ENCODE peak calls at places on chromosomes 16 and 17, in nine cellular contexts. Q is IMR-90, Z is endothelial cell of umbilical vein, E is ovary, N is uterus, X is tibial nerve, U is A549, F is sigmoid colon, O is adrenal gland. P is an unnamed sample.

GRCh38 chr16:30407794-30408534 is 558 bp downstream of the ZNF771 start:
- DNase-seq in X (no peak), U (no peak), N (no peak), Z (no peak), F (no peak), O (no peak), Q (no peak), E (no peak), P (no peak)

GRCh38 chr17:57966246-57966645 is 11.0 kb upstream of the CUEDC1 start:
- DNase-seq in N (no peak), U (no peak), X (no peak), O (no peak), E (no peak), Q (no peak), F (no peak), Z (no peak), P (peak)

GRCh38 chr17:28710948-28711722 is 553 bp downstream of the PROCA1 start:
- DNase-seq in U (peak), E (peak), O (peak), Z (peak), X (peak), N (peak), F (peak), Q (peak), P (peak)

GRCh38 chr16:53097190-53097589 is 42.4 kb downstream of the CHD9 start:
- DNase-seq in Z (no peak), E (no peak), F (no peak), N (no peak), O (no peak), U (no peak), X (no peak), Q (no peak), P (no peak)

GRCh38 chr16:3101841-3102470 is 2.9 kb upstream of the ZSCAN10 start:
- DNase-seq in Z (peak), Q (no peak), X (no peak), O (no peak), N (no peak), E (no peak), F (no peak), U (no peak), P (no peak)

GRCh38 chr16:57862698-57863433 is 60.6 kb upstream of the KIFC3 start:
- DNase-seq in E (no peak), U (peak), O (no peak), X (no peak), N (no peak), Q (no peak), F (no peak), Z (no peak), P (no peak)

GRCh38 chr17:17206149-17206912 is at the start of gene PLD6:
- DNase-seq in Z (peak), E (peak), F (peak), O (peak), Q (peak), N (peak), X (peak), U (peak), P (peak)

GRCh38 chr16:85428168-85428898 is 184.8 kb upstream of the GSE1 start:
- DNase-seq in U (peak), Q (no peak), N (no peak), X (no peak), Z (peak), O (no peak), F (peak), E (peak), P (peak)

GRCh38 chr17:1710807-1711553 is 803 bp upstream of the TLCD2 start:
- DNase-seq in Z (peak), X (no peak), N (no peak), O (no peak), U (peak), Q (no peak), F (no peak), E (no peak), P (no peak)
- TF ChIP-seq POLR2A in Z (no peak), X (no peak), N (no peak), O (no peak), U (no peak), Q (peak), F (no peak), E (no peak), P (no peak)

GRCh38 chr17:12812877-12813276 is 23.6 kb downstream of the ARHGAP44 start:
- DNase-seq in X (no peak), N (no peak), F (no peak), Z (no peak), O (no peak), E (peak), U (no peak), Q (no peak), P (no peak)

GRCh38 chr17:12813680-12814079 is 24.4 kb downstream of the ARHGAP44 start:
- DNase-seq in Z (no peak), U (no peak), E (no peak), N (no peak), Q (no peak), F (no peak), X (no peak), O (no peak), P (no peak)

GRCh38 chr17:12814718-12815117 is 25.4 kb downstream of the ARHGAP44 start:
- DNase-seq in X (no peak), U (no peak), O (no peak), E (no peak), Q (no peak), N (no peak), F (no peak), Z (no peak), P (no peak)

GRCh38 chr17:12821376-12821940 is 32.2 kb downstream of the ARHGAP44 start:
- DNase-seq in O (no peak), N (no peak), F (no peak), X (no peak), Q (peak), Z (no peak), U (no peak), E (no peak), P (no peak)

DNA sequence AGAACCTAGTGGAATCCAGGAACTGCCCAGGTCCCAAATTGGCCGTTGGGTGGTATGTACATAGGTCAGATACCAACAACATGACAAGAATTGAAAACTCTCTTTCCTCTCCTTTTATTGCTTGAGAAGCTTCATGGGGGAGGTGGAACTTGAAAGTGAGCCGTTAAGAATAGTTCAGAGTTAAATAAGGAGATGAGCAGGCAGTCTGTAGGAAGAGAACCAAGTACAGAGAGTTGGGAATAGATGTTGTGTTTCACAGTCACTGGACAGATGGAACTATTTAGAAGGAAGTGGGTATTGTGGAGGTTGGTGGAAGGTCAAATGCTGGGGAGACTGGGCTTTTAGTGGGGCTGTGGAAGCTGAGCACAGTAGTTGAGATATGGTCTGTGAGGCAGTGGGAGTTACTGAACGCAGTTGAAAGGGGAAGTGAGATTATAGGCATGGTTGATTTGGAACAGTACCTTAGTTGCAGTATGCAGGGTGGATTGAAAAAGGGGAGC is 26.4 kb downstream of the ARHGAP44 start:
- DNase-seq in Z (no peak), U (no peak), Q (no peak), F (no peak), E (no peak), O (no peak), X (no peak), N (no peak), P (no peak)
- H3K4me3 ChIP-seq in Z (no peak), U (no peak), Q (no peak), F (no peak), E (no peak), O (no peak), X (no peak), N (no peak), P (no peak)

GRCh38 chr17:9771465-9771864 is 19.9 kb downstream of the DHRS7C start:
- DNase-seq in N (no peak), O (no peak), E (no peak), Z (no peak), Q (no peak), U (no peak), F (no peak), X (no peak), P (no peak)

GRCh38 chr17:9767432-9767991 is 23.9 kb downstream of the DHRS7C start:
- DNase-seq in U (no peak), E (no peak), Z (no peak), N (no peak), O (no peak), X (no peak), F (no peak), Q (no peak), P (no peak)

GRCh38 chr17:9766970-9767369 is 24.4 kb downstream of the DHRS7C start:
- DNase-seq in E (no peak), O (no peak), Z (no peak), U (no peak), X (no peak), Q (no peak), F (no peak), N (no peak), P (no peak)

GRCh38 chr17:9769036-9769695 is 22.2 kb downstream of the DHRS7C start:
- DNase-seq in U (no peak), F (no peak), E (no peak), O (no peak), Q (no peak), X (no peak), N (no peak), Z (no peak), P (no peak)

DNA sequence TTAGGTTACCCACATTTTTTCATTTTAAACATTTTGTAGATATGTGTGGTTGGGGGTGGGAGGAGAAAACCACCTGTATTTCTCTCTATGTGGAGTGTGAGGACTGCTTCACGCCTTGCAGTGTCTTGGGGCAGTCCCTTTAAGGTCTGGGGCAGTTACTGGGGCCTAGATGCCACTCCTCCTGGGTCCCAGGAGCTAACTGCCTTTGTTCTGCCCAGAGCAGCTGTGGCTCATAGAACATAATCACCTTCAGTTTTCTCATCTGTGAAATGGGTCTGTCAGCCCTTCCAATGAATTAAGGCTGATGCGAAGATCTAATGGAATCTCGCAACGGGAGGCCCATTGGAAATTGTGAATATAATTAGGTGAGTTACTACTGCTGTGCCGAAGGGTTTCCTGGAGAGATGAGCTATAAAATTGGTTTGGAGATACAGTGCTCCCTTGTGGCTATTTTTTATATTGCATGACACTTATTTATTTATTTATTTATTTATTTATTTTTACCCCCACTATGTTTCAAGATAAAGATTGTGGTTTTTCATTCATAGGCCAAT is 22.9 kb downstream of the DHRS7C start:
- DNase-seq in Z (no peak), F (no peak), X (no peak), U (peak), E (no peak), N (no peak), Q (peak), O (no peak), P (no peak)
- TF ChIP-seq CTCF in Z (no peak), F (peak), X (peak), U (peak), E (no peak), N (peak), Q (peak), O (peak), P (no peak)

DNA sequence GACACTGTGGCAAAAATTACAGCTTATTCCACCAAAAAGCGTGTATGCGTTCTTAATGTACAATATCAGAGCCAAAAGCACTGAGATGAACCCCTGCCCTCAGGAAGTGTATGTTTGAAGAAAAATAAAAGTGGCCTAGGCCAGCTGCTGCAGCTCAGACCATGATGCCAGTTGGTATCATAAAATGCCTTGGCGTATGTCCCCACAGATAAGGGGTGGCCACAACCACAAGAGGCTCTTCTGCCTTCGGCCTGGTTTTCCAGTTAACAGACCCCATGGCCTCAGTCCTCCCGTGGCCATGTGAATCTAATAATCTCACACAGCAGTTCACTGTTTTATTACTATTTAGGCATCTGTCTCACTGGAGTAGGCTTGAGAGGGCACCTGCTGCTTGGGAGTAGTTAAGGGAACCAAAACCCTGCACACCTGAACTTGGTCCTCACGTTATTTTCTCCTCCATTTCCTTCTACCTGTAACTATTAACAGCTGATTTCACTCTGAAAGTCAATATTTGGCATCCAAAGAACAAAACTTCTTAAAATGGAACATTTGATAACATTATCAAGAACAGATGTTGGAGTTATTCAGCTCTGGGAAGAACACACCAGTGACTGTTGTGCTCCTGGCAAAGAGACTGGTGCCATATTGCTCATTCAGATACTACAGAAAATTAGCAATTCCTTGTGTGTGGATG is 34.8 kb upstream of the ERN1 start:
- DNase-seq in F (no peak), N (no peak), E (no peak), Z (no peak), Q (no peak), U (no peak), X (no peak), O (peak), P (no peak)
- TF ChIP-seq POLR2A in F (no peak), N (no peak), E (no peak), Z (no peak), Q (no peak), U (no peak), X (no peak), O (no peak), P (no peak)

GRCh38 chr17:8384801-8385335 is 1.9 kb upstream of the RPL26 start:
- DNase-seq in N (no peak), E (no peak), F (no peak), X (no peak), Z (peak), Q (peak), O (no peak), U (peak), P (no peak)
- H3K4me3 ChIP-seq in N (no peak), E (no peak), F (no peak), X (no peak), Z (no peak), Q (no peak), O (no peak), U (peak), P (no peak)

GRCh38 chr17:79041041-79041570 is 17.1 kb downstream of the C1QTNF1 start:
- DNase-seq in O (no peak), E (no peak), X (no peak), Q (no peak), F (peak), N (no peak), Z (no peak), U (no peak), P (no peak)

GRCh38 chr17:79038545-79039135 is 14.7 kb downstream of the C1QTNF1 start:
- DNase-seq in F (peak), X (peak), N (peak), U (peak), E (no peak), Q (peak), Z (no peak), O (peak), P (peak)

GRCh38 chr17:79036609-79037008 is 12.6 kb downstream of the C1QTNF1 start:
- DNase-seq in Z (peak), E (no peak), N (peak), O (peak), F (peak), Q (peak), U (peak), X (no peak), P (no peak)

GRCh38 chr17:79041723-79042420 is 17.9 kb downstream of the C1QTNF1 start:
- DNase-seq in N (no peak), Q (peak), X (no peak), E (no peak), Z (no peak), F (peak), U (no peak), O (no peak), P (no peak)

DNA sequence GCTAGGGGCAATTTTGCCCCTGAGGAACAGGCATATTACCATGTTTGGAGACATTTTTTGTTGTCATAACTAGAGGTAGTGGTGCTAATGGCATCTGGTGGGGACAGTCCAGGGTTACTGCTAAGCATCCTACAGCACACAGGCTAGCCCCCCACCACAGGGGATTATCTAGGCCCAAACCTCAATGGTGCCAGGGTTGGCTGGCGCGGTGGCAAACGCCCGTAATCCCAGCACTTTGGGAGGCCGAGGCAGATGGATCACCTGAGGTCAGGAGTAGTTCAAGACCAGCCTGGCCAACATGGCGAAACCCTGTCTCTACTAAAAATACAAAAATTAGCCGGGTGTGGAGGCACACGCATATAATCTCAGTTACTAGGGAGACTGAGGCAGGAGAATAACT is 15.2 kb downstream of the C1QTNF1 start:
- DNase-seq in Z (no peak), O (no peak), U (no peak), X (no peak), F (peak), E (no peak), Q (no peak), N (no peak), P (no peak)
- TF ChIP-seq CTCF in Z (no peak), O (no peak), U (no peak), X (no peak), F (no peak), E (no peak), Q (no peak), N (no peak), P (no peak)

GRCh38 chr16:82323171-82323570 is 153.1 kb upstream of the MPHOSPH6 start:
- DNase-seq in Z (no peak), U (no peak), E (no peak), F (no peak), X (no peak), O (no peak), N (no peak), Q (no peak), P (no peak)

GRCh38 chr16:82317411-82318168 is 147.6 kb upstream of the MPHOSPH6 start:
- DNase-seq in O (no peak), X (no peak), U (no peak), Z (no peak), F (no peak), N (no peak), E (no peak), Q (no peak), P (no peak)

GRCh38 chr16:82322177-82322576 is 152.2 kb upstream of the MPHOSPH6 start:
- DNase-seq in O (no peak), X (no peak), Q (no peak), F (no peak), U (no peak), E (no peak), Z (no peak), N (no peak), P (no peak)
- TF ChIP-seq POLR2A in O (no peak), X (no peak), Q (no peak), F (no peak), U (no peak), E (no peak), Z (no peak), N (no peak), P (no peak)

P was measured in lower leg skin.